ENCODE peak calls at places on chromosomes 2 and 18, in four cellular contexts. K is PC-3, Y is GM23248, R is left lung. M is an unnamed sample. For H3K27me3 and H3K9me3, the result is how much of the 10 kb centered on the place peaks cover.

GRCh38 chr2:26072925-26073768 is 39.3 kb downstream of the RAB10 start:
- DNase-seq in K (no peak), Y (peak), R (no peak), M (no peak)

GRCh38 chr18:59885579-59886163 is 14.1 kb upstream of the PMAIP1 start:
- DNase-seq in K (peak), Y (peak), R (no peak), M (peak)

GRCh38 chr2:164479460-164479859 is 141.8 kb downstream of the GRB14 start:
- DNase-seq in K (peak), Y (peak), R (no peak), M (peak)

GRCh38 chr2:30869988-30870387 is 62.7 kb upstream of the CAPN13 start:
- DNase-seq in K (no peak), Y (no peak), R (no peak), M (no peak)

GRCh38 chr2:121613152-121613551 is 36.1 kb downstream of the CLASP1 start:
- DNase-seq in K (no peak), Y (no peak), R (no peak), M (no peak)

GRCh38 chr2:47015206-47015605 is 99.6 kb upstream of the MCFD2 start:
- DNase-seq in K (peak), Y (no peak), R (no peak), M (no peak)

GRCh38 chr2:54859997-54860701 is 136.7 kb downstream of the EML6 start:
- DNase-seq in K (peak), Y (peak), R (no peak), M (peak)

GRCh38 chr2:193738892-193739291 is 1544.2 kb upstream of the TMEFF2 start:
- DNase-seq in K (no peak), Y (no peak), R (no peak), M (no peak)

GRCh38 chr18:57976230-57976773 is 67.7 kb upstream of the NEDD4L start:
- DNase-seq in K (no peak), Y (no peak), R (no peak), M (no peak)

GRCh38 chr2:35946431-35946991 is 409.1 kb upstream of the CRIM1 start:
- DNase-seq in K (no peak), Y (no peak), R (no peak), M (no peak)

GRCh38 chr18:44896817-44897216 is 216.1 kb downstream of the SETBP1 start:
- DNase-seq in K (no peak), Y (no peak), R (no peak), M (no peak)

GRCh38 chr2:78979380-78980238 is 45.9 kb upstream of the REG3G start:
- DNase-seq in K (peak), Y (peak), R (no peak), M (peak)

GRCh38 chr2:979286-979928 is 28.8 kb downstream of the SNTG2 start:
- DNase-seq in K (no peak), Y (no peak), R (no peak), M (no peak)

GRCh38 chr2:221318751-221319150 is 253.4 kb downstream of the EPHA4 start:
- DNase-seq in K (no peak), Y (peak), R (no peak), M (no peak)

GRCh38 chr2:9378433-9379371 is 44.6 kb downstream of the ITGB1BP1 start:
- DNase-seq in K (peak), Y (peak), R (peak), M (peak)

GRCh38 chr2:37711308-37711731 is 39.9 kb upstream of the CDC42EP3 start:
- DNase-seq in K (peak), Y (peak), R (no peak), M (peak)

GRCh38 chr2:168401771-168402170 is 54.3 kb upstream of the CERS6 start:
- DNase-seq in K (no peak), Y (no peak), R (no peak), M (no peak)

GRCh38 chr2:164692114-164692513 is 70.8 kb upstream of the GRB14 start:
- DNase-seq in K (no peak), Y (peak), R (no peak), M (no peak)

GRCh38 chr18:75625966-75626365 is 198.5 kb upstream of the SMIM21 start:
- DNase-seq in K (no peak), Y (peak), R (no peak), M (peak)

GRCh38 chr2:65158557-65158956 is 28.7 kb upstream of the RAB1A start:
- DNase-seq in K (no peak), Y (no peak), R (no peak), M (no peak)

GRCh38 chr2:138723588-138723987 is 56.6 kb downstream of the NXPH2 start:
- DNase-seq in K (no peak), Y (no peak), R (no peak), M (no peak)

GRCh38 chr18:62963522-62963921 is 248.2 kb downstream of the PHLPP1 start:
- DNase-seq in K (no peak), Y (no peak), R (no peak), M (no peak)

GRCh38 chr2:166067204-166067603 is 60.6 kb downstream of the SCN1A start:
- DNase-seq in K (no peak), Y (no peak), R (no peak), M (no peak)

GRCh38 chr2:237097911-237098702 is 12.4 kb downstream of the COPS8 start:
- DNase-seq in K (peak), Y (peak), R (no peak), M (peak)

GRCh38 chr18:13246121-13246520 is 27.6 kb downstream of the LDLRAD4 start:
- DNase-seq in K (no peak), Y (no peak), R (no peak), M (no peak)

GRCh38 chr2:42284019-42284418 is 77.0 kb downstream of the COX7A2L start:
- DNase-seq in K (no peak), Y (no peak), R (no peak), M (no peak)

DNA sequence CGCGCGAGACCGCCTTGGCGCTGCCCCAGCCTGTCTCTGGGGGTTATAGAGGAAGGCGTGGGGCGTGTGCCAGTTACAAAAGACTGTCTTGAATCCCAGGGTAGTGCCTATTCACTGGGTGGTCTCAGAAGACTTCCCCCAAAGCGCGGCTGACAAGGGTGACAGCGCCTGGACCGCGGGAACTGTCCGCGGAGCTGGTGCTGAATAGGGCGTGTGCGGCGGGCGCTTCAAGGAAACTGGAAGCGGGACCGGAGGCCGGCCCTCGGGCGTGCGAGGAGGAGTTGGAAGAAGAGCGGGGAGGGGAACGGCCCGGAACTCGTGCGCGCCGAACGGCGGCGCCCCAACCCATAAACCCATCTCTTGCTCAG is 2.3 kb downstream of the EGR4 start:
- DNase-seq in K (peak), Y (peak), R (peak), M (peak)
- H3K27me3 ChIP-seq in K (half or more), Y (half or more), R (half or more), M (half or more)

DNA sequence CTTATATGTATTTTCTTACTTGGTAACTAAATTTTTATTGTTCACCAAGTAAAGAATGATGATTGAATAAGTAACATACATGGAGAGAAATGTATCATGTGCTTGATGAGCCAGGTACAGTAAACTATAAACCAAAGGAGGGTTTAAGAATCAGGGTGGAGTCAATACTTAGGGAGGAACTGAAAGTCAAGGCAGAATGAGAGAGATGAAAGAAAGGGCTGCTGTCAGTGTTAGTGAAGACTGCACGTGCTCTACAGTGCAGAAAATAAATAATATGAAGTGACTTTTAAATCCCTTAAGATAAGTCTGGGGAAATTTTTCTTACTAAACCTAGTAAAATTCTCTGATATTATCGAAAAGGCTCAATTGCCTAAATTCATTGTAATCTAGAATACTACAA is 986.0 kb downstream of the DSC3 start:
- DNase-seq in K (no peak), Y (no peak), R (no peak), M (no peak)
- H3K4me3 ChIP-seq in K (no peak), Y (no peak), R (no peak), M (no peak)

GRCh38 chr2:135130751-135131150 is 78.7 kb downstream of the RAB3GAP1 start:
- DNase-seq in K (no peak), Y (no peak), R (no peak), M (no peak)

GRCh38 chr2:135125940-135126339 is 73.8 kb downstream of the RAB3GAP1 start:
- DNase-seq in K (no peak), Y (no peak), R (no peak), M (no peak)

GRCh38 chr2:135121016-135121657 is 69.0 kb downstream of the RAB3GAP1 start:
- DNase-seq in K (no peak), Y (no peak), R (no peak), M (no peak)

GRCh38 chr2:135124924-135125886 is 73.1 kb downstream of the RAB3GAP1 start:
- DNase-seq in K (peak), Y (peak), R (no peak), M (no peak)
- H3K9me3 ChIP-seq in K (under half), Y (under half), R (under half), M (under half)

DNA sequence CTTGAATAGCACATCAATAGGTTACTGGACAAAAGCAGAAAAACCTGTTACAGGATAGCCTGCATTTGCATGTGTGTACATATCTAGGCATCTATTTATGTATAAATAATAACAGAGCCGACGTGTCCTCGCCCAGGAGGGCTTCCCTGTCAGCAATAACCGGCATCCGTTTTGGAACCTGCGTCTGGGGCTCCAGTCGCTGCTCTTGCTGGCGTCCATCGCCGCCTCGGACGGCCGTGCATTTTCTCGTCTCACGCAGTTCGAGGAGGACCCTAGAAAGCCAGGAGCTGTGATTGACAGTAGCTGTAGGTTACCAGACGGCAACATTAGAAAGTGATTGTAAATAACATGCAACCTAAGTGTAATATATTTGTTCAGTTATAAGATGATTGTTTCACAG is 132.6 kb downstream of the NFATC1 start:
- DNase-seq in K (peak), Y (no peak), R (peak), M (no peak)
- H3K27me3 ChIP-seq in K (under half), Y (under half), R (under half), M (under half)